ENCODE peak calls at places on chromosomes 1 and 21, in five cellular contexts. L is ACHN; J is stimulated activated effector memory CD8-positive, alpha-beta T cell treated with anti-CD3 and anti-CD28 coated beads, Interleukin-12 subunit alpha, Interleukin-12 subunit beta, amount 100 ng/mL, for 72 hours; S is RWPE1; F is body of pancreas. W is an unnamed sample.
A peak's percentile ranks its signal among the peaks of the same experiment; 100 is the strongest.

GRCh38 chr1:218812360-218812759 is 361.3 kb upstream of the LYPLAL1 start:
- DNase-seq in J (no peak), F (no peak), L (no peak), S (no peak), W (no peak)

GRCh38 chr1:183635112-183635605 is 424 bp downstream of the ARPC5 start:
- DNase-seq in L (peak; percentile 39), S (no peak), F (peak; percentile 49), J (peak; percentile 74), W (peak; percentile 16)

GRCh38 chr1:9456833-9457232 is 82.4 kb upstream of the SLC25A33 start:
- DNase-seq in S (no peak), F (no peak), J (no peak), L (no peak), W (no peak)

GRCh38 chr21:44965251-44966022 is 25.6 kb downstream of the SLX9 start:
- DNase-seq in F (no peak), L (no peak), S (no peak), J (no peak), W (no peak)

GRCh38 chr1:26349196-26349885 is 4.6 kb downstream of the CRYBG2 start:
- DNase-seq in J (no peak), F (no peak), S (peak; percentile 67), L (peak; percentile 87), W (no peak)

GRCh38 chr1:7581754-7582264 is 189.3 kb upstream of the VAMP3 start:
- DNase-seq in J (no peak), F (no peak), S (no peak), L (no peak), W (peak; percentile 29)

GRCh38 chr1:81808760-81809159 is 8.0 kb downstream of the ADGRL2 start:
- DNase-seq in L (peak; percentile 50), S (no peak), J (no peak), F (no peak), W (no peak)

GRCh38 chr1:224535641-224536040 is 80.5 kb upstream of the CNIH3 start:
- DNase-seq in L (no peak), J (no peak), S (no peak), F (peak; percentile 52), W (no peak)

GRCh38 chr1:66980745-66981367 is 56.1 kb downstream of the MIER1 start:
- DNase-seq in F (no peak), S (no peak), J (no peak), L (peak; percentile 34), W (no peak)

GRCh38 chr1:246724725-246725095 is 501 bp downstream of the SCCPDH start:
- DNase-seq in F (no peak), J (no peak), L (peak; percentile 58), S (peak; percentile 9), W (peak; percentile 45)